ENCODE peak calls at places on chromosomes 7 and 10, in four cellular contexts. L is CD4-positive, CD25-positive, alpha-beta regulatory T cell; C is GM12891; H is globus pallidus. W is an unnamed sample.

GRCh38 chr7:123580406-123581161 is 21.0 kb upstream of the ASB15 start:
- DNase-seq in L (no peak), C (no peak), H (no peak), W (no peak)

GRCh38 chr10:63841761-63842160 is 320.6 kb downstream of the REEP3 start:
- DNase-seq in L (no peak), C (no peak), H (no peak), W (no peak)

GRCh38 chr10:32983333-32983909 is 25.4 kb upstream of the ITGB1 start:
- DNase-seq in L (no peak), C (no peak), H (no peak), W (no peak)

GRCh38 chr10:60353519-60354258 is 36.0 kb downstream of the ANK3 start:
- DNase-seq in L (no peak), C (no peak), H (peak; percentile 90), W (no peak)

GRCh38 chr10:32005050-32005449 is 51.2 kb downstream of the KIF5B start:
- DNase-seq in L (peak; percentile 4), C (no peak), H (peak; percentile 41), W (peak; percentile 48)

GRCh38 chr10:62993121-62993520 is 140.0 kb upstream of the NRBF2 start:
- DNase-seq in L (no peak), C (no peak), H (no peak), W (no peak)

GRCh38 chr7:31761646-31762045 is 74.6 kb downstream of the PPP1R17 start:
- DNase-seq in L (no peak), C (no peak), H (no peak), W (no peak)

GRCh38 chr7:19969859-19970493 is 196.6 kb upstream of the TMEM196 start:
- DNase-seq in L (no peak), C (no peak), H (no peak), W (no peak)

GRCh38 chr7:45923290-45923689 is 2.2 kb upstream of the IGFBP3 start:
- DNase-seq in L (no peak), C (no peak), H (peak; percentile 56), W (no peak)

GRCh38 chr7:142878315-142878714 is 7.2 kb downstream of the TRPV6 start:
- DNase-seq in L (no peak), C (no peak), H (no peak), W (no peak)

GRCh38 chr7:69190738-69191137 is 407.5 kb upstream of the AUTS2 start:
- DNase-seq in L (no peak), C (no peak), H (no peak), W (no peak)

GRCh38 chr10:130436633-130437032 is 300.4 kb downstream of the GLRX3 start:
- DNase-seq in L (no peak), C (no peak), H (no peak), W (no peak)

GRCh38 chr7:122260336-122260735 is 44.2 kb downstream of the FEZF1 start:
- DNase-seq in L (no peak), C (no peak), H (no peak), W (no peak)

GRCh38 chr7:70098905-70099672 is 500.8 kb downstream of the AUTS2 start:
- DNase-seq in L (no peak), C (no peak), H (no peak), W (no peak)

GRCh38 chr7:138980575-138981285 is 459 bp downstream of the KIAA1549 start:
- DNase-seq in L (no peak), C (no peak), H (peak; percentile 2), W (peak; percentile 80)